ENCODE peak calls at places on chromosomes 4 and X, in seven cellular contexts. U is Calu3; Y is heart left ventricle; P is CD4-positive, alpha-beta T cell; Z is thoracic aorta; C is AG09309; K is HCT116. O is an unnamed sample.

GRCh38 chr4:79206660-79207059 is 119.2 kb downstream of the NAA11 start:
- DNase-seq in U (no peak), Y (no peak), P (no peak), Z (no peak), C (no peak), K (no peak), O (no peak)

GRCh38 chr4:53767503-53767902 is 176.2 kb upstream of the LNX1 start:
- DNase-seq in U (no peak), Y (no peak), P (no peak), Z (no peak), C (peak; percentile 80), K (no peak), O (no peak)

GRCh38 chr4:114924311-114924710 is 189.1 kb downstream of the NDST4 start:
- DNase-seq in U (no peak), Y (no peak), P (no peak), Z (no peak), C (no peak), K (no peak), O (no peak)

GRCh38 chr4:129043523-129043922 is 49.8 kb downstream of the SCLT1 start:
- DNase-seq in U (no peak), Y (no peak), P (no peak), Z (no peak), C (peak; percentile 7), K (no peak), O (no peak)

GRCh38 chrX:154352012-154352401 is 22.4 kb downstream of the FLNA start:
- DNase-seq in U (no peak), Y (no peak), P (no peak), Z (no peak), C (no peak), K (no peak), O (no peak)

GRCh38 chr4:188428935-188429334 is 289.7 kb downstream of the TRIML1 start:
- DNase-seq in U (no peak), Y (no peak), P (no peak), Z (no peak), C (no peak), K (no peak), O (no peak)

GRCh38 chr4:153393397-153393796 is 48.9 kb downstream of the MND1 start:
- DNase-seq in U (peak; percentile 16), Y (no peak), P (no peak), Z (peak; percentile 13), C (no peak), K (no peak), O (no peak)

GRCh38 chr4:156547439-156547838 is 424.2 kb downstream of the PDGFC start:
- DNase-seq in U (no peak), Y (no peak), P (no peak), Z (no peak), C (peak; percentile 77), K (no peak), O (no peak)

GRCh38 chrX:153882086-153882498 is 3.9 kb downstream of the L1CAM start:
- DNase-seq in U (peak; percentile 83), Y (no peak), P (no peak), Z (no peak), C (no peak), K (no peak), O (no peak)

GRCh38 chr4:125432078-125432477 is 117.3 kb downstream of the FAT4 start:
- DNase-seq in U (no peak), Y (peak; percentile 27), P (no peak), Z (no peak), C (no peak), K (peak; percentile 1), O (no peak)

GRCh38 chr4:2362286-2363055 is 56.0 kb downstream of the ZFYVE28 start:
- DNase-seq in U (no peak), Y (no peak), P (no peak), Z (no peak), C (no peak), K (no peak), O (no peak)

GRCh38 chr4:67234296-67234695 is 311.0 kb downstream of the CENPC start:
- DNase-seq in U (no peak), Y (no peak), P (no peak), Z (no peak), C (no peak), K (no peak), O (no peak)

GRCh38 chr4:97627785-97628184 is 515.5 kb downstream of the STPG2 start:
- DNase-seq in U (no peak), Y (no peak), P (no peak), Z (no peak), C (no peak), K (no peak), O (no peak)

GRCh38 chr4:128323401-128323800 is 35.8 kb upstream of the PGRMC2 start:
- DNase-seq in U (no peak), Y (no peak), P (no peak), Z (no peak), C (no peak), K (no peak), O (no peak)

GRCh38 chr4:59637596-59637995 is 1562.5 kb upstream of the ADGRL3 start:
- DNase-seq in U (no peak), Y (no peak), P (no peak), Z (no peak), C (no peak), K (no peak), O (no peak)

GRCh38 chr4:41256131-41256739 is 493 bp upstream of the UCHL1 start:
- DNase-seq in U (no peak), Y (no peak), P (no peak), Z (no peak), C (no peak), K (no peak), O (no peak)

GRCh38 chr4:153750197-153750817 is 9.5 kb downstream of the RNF175 start:
- DNase-seq in U (peak; percentile 78), Y (peak; percentile 61), P (peak; percentile 52), Z (no peak), C (peak; percentile 43), K (peak; percentile 54), O (no peak)

DNA sequence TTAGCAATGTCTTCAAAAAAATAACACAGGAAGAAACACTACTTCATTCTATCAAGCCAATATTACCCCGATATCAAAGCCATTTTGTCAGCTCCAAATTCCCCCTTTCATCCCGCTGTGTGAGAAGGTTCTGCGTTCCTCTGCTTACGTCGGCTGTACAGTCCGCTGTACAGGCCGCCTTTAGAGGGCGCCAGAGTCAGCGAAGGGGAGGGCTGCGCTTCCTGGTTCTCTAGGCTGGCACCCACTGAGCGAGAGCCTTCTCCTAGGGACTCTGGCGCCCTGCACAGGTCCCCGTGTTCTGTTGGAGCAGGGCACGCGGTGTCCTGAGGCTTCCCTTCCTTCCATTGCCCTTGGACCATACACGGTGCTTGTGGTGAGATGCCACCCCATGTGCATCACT is 25.3 kb upstream of the CT45A1 start:
- DNase-seq in U (no peak), Y (no peak), P (no peak), Z (no peak), C (no peak), K (peak; percentile 18), O (no peak)
- TF ChIP-seq CTCF in U (peak; percentile 15), Y (no peak), P (no peak), Z (no peak), C (peak; percentile 46), K (peak; percentile 53), O (peak; percentile 11)

DNA sequence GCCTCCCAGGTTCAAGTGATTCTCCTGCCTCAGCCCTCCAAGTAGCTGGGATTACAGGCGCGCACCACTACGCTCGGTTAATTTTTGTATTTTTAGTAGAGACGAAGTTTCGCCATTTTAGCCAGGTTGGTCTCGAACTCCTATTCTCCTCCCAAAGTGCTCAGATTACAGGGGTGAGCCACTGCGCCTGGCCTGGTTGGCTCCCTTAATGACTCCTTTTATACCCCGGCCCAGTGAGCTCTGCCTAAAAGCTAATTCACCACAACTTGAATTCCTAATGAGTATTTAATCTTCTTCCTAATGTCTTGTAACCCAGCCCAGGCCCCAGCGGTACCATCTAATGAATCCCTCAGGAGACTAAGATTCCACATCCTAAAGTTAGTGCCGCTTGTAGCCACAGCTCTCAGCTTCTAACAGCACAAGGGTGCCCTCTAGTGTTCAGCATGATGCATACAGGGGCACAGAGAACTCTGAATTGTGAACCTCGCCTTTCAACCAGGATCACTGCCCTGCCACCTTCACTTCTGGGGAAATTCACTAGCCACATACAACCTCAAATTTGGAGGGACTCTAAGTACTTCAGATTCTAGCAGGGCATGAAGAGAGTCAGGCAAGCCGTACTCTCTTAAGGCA is 89.5 kb downstream of the OR13H1 start:
- DNase-seq in U (peak; percentile 55), Y (peak; percentile 22), P (peak; percentile 21), Z (no peak), C (peak; percentile 13), K (peak; percentile 29), O (peak; percentile 2)
- TF ChIP-seq CTCF in U (peak; percentile 45), Y (peak; percentile 71), P (peak; percentile 73), Z (peak; percentile 56), C (peak; percentile 91), K (peak; percentile 66), O (peak; percentile 92)

GRCh38 chr4:38902221-38902620 is 34.6 kb downstream of the FAM114A1 start:
- DNase-seq in U (no peak), Y (no peak), P (no peak), Z (no peak), C (no peak), K (no peak), O (no peak)

GRCh38 chr4:38898245-38898644 is 30.6 kb downstream of the FAM114A1 start:
- DNase-seq in U (no peak), Y (no peak), P (no peak), Z (no peak), C (no peak), K (no peak), O (no peak)

GRCh38 chr4:38904090-38904666 is 36.6 kb downstream of the FAM114A1 start:
- DNase-seq in U (peak; percentile 14), Y (no peak), P (no peak), Z (no peak), C (no peak), K (no peak), O (no peak)

GRCh38 chr4:38905657-38906398 is 38.2 kb downstream of the FAM114A1 start:
- DNase-seq in U (no peak), Y (no peak), P (no peak), Z (no peak), C (no peak), K (no peak), O (no peak)

GRCh38 chr4:38902695-38903094 is 35.1 kb downstream of the FAM114A1 start:
- DNase-seq in U (no peak), Y (no peak), P (no peak), Z (no peak), C (no peak), K (no peak), O (no peak)
- TF ChIP-seq CTCF in U (peak; percentile 16), Y (peak; percentile 56), P (peak; percentile 70), Z (no peak), C (no peak), K (peak; percentile 49), O (peak; percentile 25)

GRCh38 chrX:105872921-105873320 is 50.6 kb downstream of the NRK start:
- DNase-seq in U (no peak), Y (no peak), P (no peak), Z (no peak), C (no peak), K (no peak), O (no peak)

GRCh38 chrX:105874790-105875189 is 52.5 kb downstream of the NRK start:
- DNase-seq in U (no peak), Y (no peak), P (no peak), Z (no peak), C (no peak), K (no peak), O (no peak)

GRCh38 chrX:105880491-105880890 is 58.2 kb downstream of the NRK start:
- DNase-seq in U (no peak), Y (no peak), P (no peak), Z (no peak), C (no peak), K (no peak), O (no peak)

DNA sequence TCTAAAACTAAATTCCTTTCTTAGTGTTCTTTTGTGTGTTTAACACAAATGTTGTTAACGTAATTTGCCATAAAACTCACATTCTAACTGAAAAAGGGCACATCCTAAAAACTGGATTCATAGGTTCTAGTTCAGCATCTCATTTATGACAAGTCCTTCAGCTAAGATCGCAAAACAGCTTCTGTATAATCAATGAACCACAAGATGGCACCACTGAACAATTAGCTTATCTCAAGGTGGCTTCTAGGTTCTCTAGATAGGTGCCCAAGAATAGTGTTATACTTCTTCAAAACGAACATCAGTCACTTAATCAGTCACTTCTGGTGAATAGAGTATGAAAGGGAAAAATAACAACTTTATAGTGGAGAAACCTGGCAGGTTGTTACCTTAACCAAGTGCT is 54.3 kb downstream of the NRK start:
- DNase-seq in U (no peak), Y (no peak), P (no peak), Z (no peak), C (no peak), K (peak; percentile 29), O (no peak)
- TF ChIP-seq CTCF in U (no peak), Y (no peak), P (no peak), Z (no peak), C (peak; percentile 29), K (peak; percentile 51), O (peak; percentile 53)